ENCODE peak calls at places on chromosomes 5 and 9, in ten cellular contexts. M, O, C, Z, V, T, I, K, Y and D are unnamed samples.

GRCh38 chr5:115586525-115587146 is 15.6 kb downstream of the TICAM2 start:
- DNase-seq in V (no peak), C (peak), Y (no peak), Z (no peak), K (no peak), T (peak), M (no peak), I (no peak), O (no peak), D (no peak)

GRCh38 chr5:174311531-174312269 is 266.2 kb downstream of the NSG2 start:
- DNase-seq in V (peak), Z (peak), Y (peak), C (peak), I (no peak), O (peak), M (peak), K (peak), T (peak), D (peak)

GRCh38 chr9:89663264-89663970 is 58.6 kb downstream of the GADD45G start:
- DNase-seq in O (no peak), Y (no peak), K (no peak), V (no peak), Z (no peak), I (no peak), M (no peak), C (no peak), T (no peak), D (no peak)

GRCh38 chr9:87064311-87064710 is 117.0 kb upstream of the GAS1 start:
- DNase-seq in K (no peak), C (no peak), I (no peak), V (no peak), M (no peak), T (no peak), Z (no peak), O (no peak), Y (no peak), D (no peak)

GRCh38 chr5:139762624-139763170 is 32.9 kb upstream of the PSD2 start:
- DNase-seq in Y (no peak), O (no peak), Z (no peak), M (no peak), K (no peak), V (no peak), I (no peak), C (no peak), T (peak), D (no peak)

GRCh38 chr5:120314201-120314600 is 149.9 kb upstream of the PRR16 start:
- DNase-seq in C (no peak), Y (no peak), O (no peak), V (no peak), I (no peak), Z (no peak), M (no peak), K (no peak), T (no peak), D (no peak)

GRCh38 chr5:58365791-58366190 is 94.1 kb downstream of the PLK2 start:
- DNase-seq in I (no peak), K (no peak), T (no peak), M (no peak), Z (no peak), Y (no peak), O (no peak), V (no peak), C (no peak), D (no peak)

GRCh38 chr5:79059674-79060073 is 9.8 kb downstream of the DMGDH start:
- DNase-seq in T (no peak), O (no peak), Z (no peak), C (no peak), V (no peak), I (no peak), K (no peak), M (no peak), Y (no peak), D (no peak)

GRCh38 chr9:128162215-128163026 is 2.4 kb downstream of the BBLN start:
- DNase-seq in K (no peak), Z (no peak), M (no peak), T (no peak), I (no peak), C (no peak), Y (peak), V (peak), O (peak), D (no peak)

GRCh38 chr5:83066548-83067110 is 10.6 kb downstream of the TMEM167A start:
- DNase-seq in O (no peak), V (no peak), I (no peak), Y (no peak), C (no peak), M (no peak), Z (no peak), T (no peak), K (no peak), D (no peak)

GRCh38 chr5:55319481-55319880 is 11.7 kb downstream of the MTREX start:
- DNase-seq in K (no peak), C (no peak), Z (no peak), M (no peak), Y (no peak), T (no peak), V (no peak), O (no peak), I (no peak), D (no peak)

GRCh38 chr5:160507181-160507811 is 85.6 kb downstream of the PTTG1 start:
- DNase-seq in O (peak), V (no peak), C (no peak), M (no peak), T (no peak), K (no peak), Y (no peak), I (no peak), Z (no peak), D (no peak)

GRCh38 chr5:176743828-176744583 is 66.4 kb upstream of the UNC5A start:
- DNase-seq in K (no peak), V (peak), Y (no peak), O (no peak), C (no peak), I (no peak), T (no peak), Z (peak), M (no peak), D (no peak)

GRCh38 chr5:81167544-81167943 is 65.6 kb upstream of the CKMT2 start:
- DNase-seq in Y (no peak), M (peak), Z (no peak), C (no peak), V (no peak), K (no peak), T (peak), O (no peak), I (no peak), D (no peak)

GRCh38 chr9:128764361-128764760 is 7.4 kb downstream of the ZER1 start:
- DNase-seq in O (no peak), Z (no peak), M (no peak), K (no peak), V (no peak), C (no peak), T (no peak), Y (no peak), I (no peak), D (no peak)